ENCODE peak calls at places on chromosomes 2 and 18, in five cellular contexts. I, T, F, K and G are unnamed samples.

GRCh38 chr2:36456227-36456788 is 100.7 kb downstream of the CRIM1 start:
- DNase-seq in I (peak; percentile 50), T (peak; percentile 89), F (peak; percentile 67), K (peak; percentile 65), G (no peak)

GRCh38 chr18:62450546-62451395 is 72.1 kb upstream of the ZCCHC2 start:
- DNase-seq in I (peak; percentile 72), T (peak; percentile 87), F (no peak), K (peak; percentile 79), G (peak; percentile 68)

GRCh38 chr2:202201220-202202160 is 36.9 kb downstream of the SUMO1 start:
- DNase-seq in I (no peak), T (no peak), F (no peak), K (no peak), G (no peak)

GRCh38 chr18:11339121-11339520 is 189.8 kb upstream of the PIEZO2 start:
- DNase-seq in I (no peak), T (no peak), F (no peak), K (no peak), G (no peak)

GRCh38 chr2:190468814-190469569 is 60.8 kb downstream of the MFSD6 start:
- DNase-seq in I (peak; percentile 77), T (peak; percentile 82), F (peak; percentile 89), K (peak; percentile 93), G (peak; percentile 78)

GRCh38 chr2:3505771-3506170 is 13.6 kb downstream of the ADI1 start:
- DNase-seq in I (no peak), T (no peak), F (peak; percentile 53), K (no peak), G (no peak)

GRCh38 chr2:126655500-126656310 is at the start of gene GYPC:
- DNase-seq in I (peak; percentile 47), T (peak; percentile 92), F (peak; percentile 42), K (peak; percentile 36), G (peak; percentile 93)

GRCh38 chr2:36411962-36412444 is 56.4 kb downstream of the CRIM1 start:
- DNase-seq in I (no peak), T (no peak), F (no peak), K (no peak), G (no peak)

GRCh38 chr2:196372811-196373664 is 201.7 kb upstream of the STK17B start:
- DNase-seq in I (no peak), T (no peak), F (no peak), K (peak; percentile 24), G (no peak)

GRCh38 chr2:234363647-234364294 is 133.1 kb downstream of the ARL4C start:
- DNase-seq in I (no peak), T (no peak), F (no peak), K (no peak), G (no peak)

GRCh38 chr2:219296631-219297391 is 12.4 kb downstream of the PTPRN start:
- DNase-seq in I (peak; percentile 5), T (no peak), F (no peak), K (no peak), G (no peak)

GRCh38 chr2:101818531-101819451 is 121.3 kb downstream of the MAP4K4 start:
- DNase-seq in I (no peak), T (no peak), F (no peak), K (peak; percentile 84), G (no peak)

GRCh38 chr2:200396726-200397348 is 90.3 kb downstream of the SPATS2L start:
- DNase-seq in I (no peak), T (no peak), F (no peak), K (no peak), G (no peak)

GRCh38 chr18:12287131-12287681 is 20.8 kb upstream of the TUBB6 start:
- DNase-seq in I (no peak), T (no peak), F (no peak), K (no peak), G (peak; percentile 61)

GRCh38 chr2:67318966-67319590 is 78.1 kb upstream of the ETAA1 start:
- DNase-seq in I (no peak), T (no peak), F (no peak), K (peak; percentile 59), G (no peak)

GRCh38 chr18:3995476-3996102 is 459.5 kb downstream of the DLGAP1 start:
- DNase-seq in I (peak; percentile 64), T (peak; percentile 36), F (peak; percentile 62), K (peak; percentile 39), G (no peak)

GRCh38 chr18:76145968-76146367 is 349.1 kb downstream of the ZNF516 start:
- DNase-seq in I (no peak), T (no peak), F (no peak), K (no peak), G (no peak)

GRCh38 chr2:126988482-126988881 is 89.8 kb downstream of the TEX51 start:
- DNase-seq in I (no peak), T (no peak), F (no peak), K (no peak), G (no peak)

GRCh38 chr2:10234409-10235094 is 68.2 kb upstream of the HPCAL1 start:
- DNase-seq in I (no peak), T (no peak), F (no peak), K (no peak), G (no peak)

DNA sequence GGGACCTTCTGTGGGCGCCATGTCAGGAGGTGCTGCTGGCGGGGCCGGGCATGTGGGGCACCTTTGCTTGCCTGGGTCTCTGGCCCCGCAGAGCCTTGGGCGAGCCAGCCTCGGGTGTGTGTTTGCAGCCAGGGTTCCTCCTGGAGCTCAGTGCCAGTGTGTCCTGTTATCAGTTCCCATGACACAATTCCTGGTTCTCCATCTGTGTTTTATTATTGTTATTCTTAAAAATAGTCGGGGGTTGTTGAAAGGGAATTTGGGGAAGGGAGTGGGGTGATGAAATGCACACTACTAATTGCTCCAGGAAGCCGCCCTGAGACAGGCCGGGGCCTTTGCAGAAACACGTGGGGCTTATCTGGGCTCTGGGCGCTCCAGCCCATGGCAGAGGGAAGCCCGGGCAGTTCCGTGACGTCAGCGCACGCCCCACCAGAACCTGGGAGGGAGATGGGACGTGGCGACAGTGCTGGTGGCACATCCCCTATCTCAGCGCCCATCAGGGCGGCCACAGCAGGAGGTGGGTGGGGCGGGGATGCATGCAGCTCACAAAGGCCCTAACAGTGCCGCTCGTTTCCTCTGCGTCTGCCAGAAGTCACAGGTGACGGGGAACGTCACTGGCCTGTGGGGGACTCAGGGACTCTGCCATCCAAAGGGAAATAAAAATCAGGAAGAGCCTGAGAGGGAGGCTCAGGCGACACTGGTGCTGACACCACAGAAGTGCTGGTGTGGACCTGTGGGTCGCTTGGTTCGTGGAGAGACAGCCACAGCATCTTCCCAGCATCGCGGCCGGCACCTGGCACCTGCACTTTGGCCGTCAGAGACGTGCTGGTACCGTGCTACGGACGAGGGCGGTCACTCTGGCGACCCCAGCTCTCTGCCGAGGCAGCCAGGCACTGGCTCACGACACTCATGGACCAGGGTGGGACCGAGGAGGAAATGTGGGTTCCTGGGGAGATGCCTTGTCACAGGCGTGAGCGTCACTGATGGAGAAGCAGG is 131.0 kb downstream of the NFATC1 start:
- DNase-seq in I (no peak), T (peak; percentile 62), F (no peak), K (no peak), G (peak; percentile 79)
- H3K4me3 ChIP-seq in I (no peak overlapping the region), T (no peak overlapping the region), F (no peak overlapping the region), K (no peak overlapping the region), G (no peak overlapping the region)

DNA sequence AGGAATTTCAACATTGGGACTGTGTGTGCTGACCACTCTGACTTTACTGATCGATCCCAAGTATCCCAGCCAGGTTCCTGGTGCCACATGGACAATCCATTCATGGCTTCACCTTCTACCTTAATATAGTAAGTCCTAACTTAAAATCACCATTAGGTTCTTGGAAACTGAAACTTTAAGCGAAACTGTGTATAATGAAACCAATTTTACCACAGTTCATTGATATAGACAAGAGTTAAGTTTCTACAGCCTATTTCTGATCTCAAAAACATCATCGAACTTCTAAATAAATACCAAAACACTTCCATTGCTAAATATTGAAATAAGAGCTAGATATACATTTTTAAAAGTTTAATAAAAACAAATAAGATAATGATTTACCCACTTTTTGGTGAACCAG is 4.4 kb upstream of the EXOC6B start:
- DNase-seq in I (no peak), T (no peak), F (no peak), K (no peak), G (no peak)
- H3K27ac ChIP-seq in I (no peak overlapping the region), T (no peak overlapping the region), F (no peak overlapping the region), K (no peak overlapping the region), G (no peak overlapping the region)

DNA sequence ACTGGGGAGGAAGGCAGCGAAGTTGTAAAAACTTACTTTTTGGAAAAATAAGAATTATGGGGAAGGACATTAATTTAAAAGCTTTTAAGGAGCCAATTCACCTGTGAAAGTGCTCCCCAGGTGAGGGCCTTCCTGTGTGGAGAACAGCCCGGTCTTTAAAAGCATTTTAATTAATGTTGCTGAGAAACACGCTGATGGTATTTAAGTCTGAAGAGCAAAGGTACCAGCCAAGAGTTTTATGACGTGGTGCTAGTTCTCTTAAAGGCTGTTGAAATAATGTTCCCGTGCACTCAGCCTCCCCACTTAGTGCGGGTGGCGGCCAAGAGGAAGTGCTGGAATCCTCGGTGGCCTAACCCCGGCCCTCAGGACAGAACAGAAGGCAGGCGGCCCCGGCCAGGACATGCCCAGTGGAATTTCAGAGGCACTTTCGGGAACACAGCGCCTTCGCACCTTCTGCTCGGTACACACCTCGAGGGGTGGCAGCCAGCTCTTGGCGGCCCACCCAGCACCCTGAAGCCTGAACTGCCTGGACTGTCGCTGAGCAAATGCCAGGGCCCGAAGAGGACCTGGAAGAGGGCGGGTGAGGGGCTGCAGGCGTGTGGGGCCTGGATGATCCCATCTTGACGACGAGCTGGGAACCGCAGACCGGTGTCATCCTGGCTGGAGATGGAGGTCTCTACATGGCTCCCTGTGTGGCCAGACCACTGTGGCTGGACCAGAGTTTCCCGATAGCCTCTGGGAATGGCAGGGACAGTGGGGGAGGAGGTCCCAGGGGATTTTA is 142.9 kb downstream of the ASB1 start:
- DNase-seq in I (no peak), T (peak; percentile 82), F (no peak), K (no peak), G (no peak)
- TF ChIP-seq CTCF in I (no peak), T (no peak), F (no peak), K (no peak), G (no peak)

DNA sequence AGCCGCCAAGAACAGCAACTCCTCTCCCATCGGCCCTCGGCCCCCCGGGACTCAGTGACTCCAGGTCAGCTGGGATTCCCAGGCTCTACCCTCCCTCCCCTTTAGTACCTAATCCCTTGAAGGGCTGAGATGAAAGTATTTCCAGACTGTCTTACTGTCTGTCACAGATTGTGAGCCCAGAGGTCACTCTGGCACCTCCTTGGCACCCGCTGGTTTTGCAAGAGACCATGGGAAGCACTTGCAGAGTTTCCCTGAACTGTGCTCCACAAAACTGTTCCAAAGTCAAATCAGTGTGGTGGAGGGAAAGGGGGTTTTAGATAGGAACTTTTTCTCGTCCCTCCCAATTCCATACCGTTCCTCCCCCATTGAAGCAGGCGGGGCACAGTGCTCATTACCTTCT is 88.1 kb upstream of the SP3 start:
- DNase-seq in I (no peak), T (no peak), F (no peak), K (no peak), G (no peak)
- H3K4me3 ChIP-seq in I (no peak overlapping the region), T (no peak overlapping the region), F (no peak overlapping the region), K (no peak overlapping the region), G (no peak overlapping the region)

GRCh38 chr18:7901657-7902056 is 334.5 kb downstream of the PTPRM start:
- DNase-seq in I (no peak), T (no peak), F (no peak), K (no peak), G (no peak)
- H3K27ac ChIP-seq in I (peak overlapping the region; percentile 51), T (no peak overlapping the region), F (no peak overlapping the region), K (no peak overlapping the region), G (no peak overlapping the region)